ENCODE peak calls at places on chromosomes 11 and 22, in four cellular contexts. H is NCI-H1417, B is ovary, N is OCI-LY7. X is an unnamed sample.

GRCh38 chr11:2901854-2902783 is 16.5 kb upstream of the CDKN1C start:
- DNase-seq in H (peak), B (peak), N (peak), X (peak)

GRCh38 chr22:43151251-43152000 is at the start of gene TSPO:
- DNase-seq in N (peak), H (peak), B (peak), X (peak)

GRCh38 chr11:12280199-12280837 is 97.1 kb upstream of the PARVA start:
- DNase-seq in H (no peak), N (no peak), B (no peak), X (no peak)

GRCh38 chr11:132289590-132290256 is 919.3 kb downstream of the NTM start:
- DNase-seq in N (no peak), H (no peak), B (no peak), X (no peak)

GRCh38 chr11:72352859-72353551 is 81.3 kb downstream of the CLPB start:
- DNase-seq in H (peak), N (no peak), B (no peak), X (peak)

GRCh38 chr11:26914968-26915367 is 78.9 kb upstream of the FIBIN start:
- DNase-seq in H (no peak), B (no peak), N (peak), X (no peak)

GRCh38 chr11:94768602-94769511 is 701 bp downstream of the AMOTL1 start:
- DNase-seq in B (peak), H (no peak), N (no peak), X (no peak)

GRCh38 chr22:43796567-43796966 is 15.5 kb downstream of the EFCAB6 start:
- DNase-seq in N (no peak), B (no peak), H (no peak), X (no peak)

GRCh38 chr11:47607380-47607779 is 13.2 kb upstream of the C1QTNF4 start:
- DNase-seq in N (no peak), B (peak), H (no peak), X (no peak)

GRCh38 chr11:113991718-113992458 is 17.0 kb downstream of the HTR3A start:
- DNase-seq in B (no peak), N (no peak), H (peak), X (no peak)